ENCODE peak calls at places on chromosome 12, in nine cellular contexts. C is lung, D is gastrocnemius medialis, W is thoracic aorta, U is choroid plexus epithelial cell, A is astrocyte of the cerebellum, Q is brain microvascular endothelial cell, H is A549, R is tibial artery. T is an unnamed sample.

GRCh38 chr12:77236066-77236465 is 170.7 kb upstream of the E2F7 start:
- DNase-seq in H (no peak), W (no peak), C (no peak), U (peak), A (peak), R (no peak), Q (no peak), D (no peak), T (no peak)

GRCh38 chr12:41286426-41286825 is 98.3 kb downstream of the PDZRN4 start:
- DNase-seq in C (no peak), R (no peak), W (no peak), H (peak), A (no peak), U (no peak), Q (no peak), D (no peak), T (no peak)

GRCh38 chr12:47905313-47905730 is 528 bp upstream of the VDR start:
- DNase-seq in Q (no peak), H (no peak), C (peak), D (no peak), R (peak), U (no peak), A (no peak), W (no peak), T (no peak)

GRCh38 chr12:50715174-50715573 is 48.7 kb upstream of the ATF1 start:
- DNase-seq in D (no peak), U (peak), A (no peak), H (no peak), W (no peak), R (no peak), Q (no peak), C (no peak), T (no peak)

GRCh38 chr12:68042212-68042699 is 53.0 kb downstream of the IFNG-AS1 start:
- DNase-seq in D (no peak), Q (no peak), C (no peak), U (peak), A (no peak), H (no peak), R (no peak), W (no peak), T (peak)

GRCh38 chr12:118330421-118331018 is 42.2 kb downstream of the TAOK3 start:
- DNase-seq in Q (peak), H (no peak), U (peak), A (no peak), C (no peak), R (no peak), D (no peak), W (no peak), T (no peak)

GRCh38 chr12:124740691-124741137 is 123.0 kb downstream of the SCARB1 start:
- DNase-seq in D (peak), H (peak), R (no peak), A (no peak), W (no peak), C (no peak), U (peak), Q (no peak), T (peak)

GRCh38 chr12:5429741-5430557 is 2.0 kb upstream of the NTF3 start:
- DNase-seq in U (no peak), D (no peak), Q (no peak), W (no peak), R (no peak), C (no peak), A (no peak), H (no peak), T (no peak)

GRCh38 chr12:18750087-18750486 is 12.2 kb downstream of the CAPZA3 start:
- DNase-seq in D (no peak), W (no peak), U (peak), Q (no peak), R (no peak), H (no peak), C (no peak), A (no peak), T (peak)

GRCh38 chr12:130879212-130879686 is 7.4 kb downstream of the RAN start:
- DNase-seq in Q (no peak), C (no peak), R (no peak), U (no peak), W (no peak), A (no peak), H (no peak), D (no peak), T (no peak)

GRCh38 chr12:6267007-6267721 is 43.3 kb upstream of the PLEKHG6 start:
- DNase-seq in D (no peak), Q (peak), R (no peak), W (no peak), U (no peak), H (no peak), C (peak), A (peak), T (no peak)

GRCh38 chr12:89494411-89495231 is 30.0 kb downstream of the GALNT4 start:
- DNase-seq in Q (peak), W (no peak), C (no peak), U (peak), D (no peak), R (no peak), H (no peak), A (no peak), T (no peak)

GRCh38 chr12:124233041-124233836 is 61.7 kb upstream of the RFLNA start:
- DNase-seq in Q (peak), H (no peak), A (peak), W (no peak), U (peak), D (no peak), C (no peak), R (no peak), T (peak)

GRCh38 chr12:48296586-48297396 is 53.9 kb downstream of the ZNF641 start:
- DNase-seq in C (peak), U (peak), D (peak), H (peak), R (peak), W (peak), A (peak), Q (peak), T (no peak)

GRCh38 chr12:66144796-66145754 is 14.5 kb upstream of the LLPH start:
- DNase-seq in W (no peak), U (peak), A (peak), H (peak), Q (peak), C (peak), D (peak), R (peak), T (peak)

GRCh38 chr12:93089805-93090569 is 160.9 kb upstream of the EEA1 start:
- DNase-seq in D (no peak), C (no peak), U (peak), W (no peak), H (peak), A (peak), R (no peak), Q (peak), T (peak)

GRCh38 chr12:52057958-52058576 is 6.8 kb downstream of the NR4A1 start:
- DNase-seq in W (no peak), A (no peak), D (no peak), U (no peak), R (no peak), Q (no peak), H (peak), C (no peak), T (no peak)

GRCh38 chr12:79415754-79416435 is 274.9 kb downstream of the PAWR start:
- DNase-seq in A (no peak), Q (no peak), R (no peak), W (no peak), C (no peak), D (no peak), H (peak), U (peak), T (no peak)

GRCh38 chr12:5222011-5222461 is 178.4 kb downstream of the KCNA5 start:
- DNase-seq in D (no peak), Q (no peak), W (no peak), A (no peak), U (no peak), R (no peak), C (no peak), H (no peak), T (no peak)

GRCh38 chr12:73421832-73422231 is 1115.8 kb upstream of the ATXN7L3B start:
- DNase-seq in W (no peak), C (no peak), A (no peak), H (no peak), Q (peak), R (no peak), D (no peak), U (peak), T (peak)

GRCh38 chr12:48379784-48380183 is 29.1 kb upstream of the ZNF641 start:
- DNase-seq in W (no peak), D (no peak), U (peak), C (no peak), H (no peak), A (no peak), R (no peak), Q (no peak), T (peak)

GRCh38 chr12:47097276-47097896 is 17.6 kb upstream of the AMIGO2 start:
- DNase-seq in A (no peak), R (no peak), U (no peak), H (peak), C (no peak), D (no peak), W (no peak), Q (no peak), T (no peak)

GRCh38 chr12:112946236-112947000 is 8.1 kb downstream of the OAS3 start:
- DNase-seq in Q (no peak), U (no peak), R (no peak), C (no peak), D (no peak), W (no peak), A (no peak), H (no peak), T (no peak)

GRCh38 chr12:26195250-26195640 is at the start of gene SSPN:
- DNase-seq in D (peak), U (peak), H (peak), R (peak), W (peak), Q (peak), C (peak), A (peak), T (no peak)

GRCh38 chr12:96501139-96501741 is 11.9 kb downstream of the CFAP54 start:
- DNase-seq in W (no peak), C (peak), D (peak), A (no peak), Q (peak), R (peak), U (peak), H (peak), T (peak)

GRCh38 chr12:2339022-2339431 is 286.2 kb downstream of the CACNA1C start:
- DNase-seq in H (peak), R (no peak), A (peak), W (no peak), U (peak), D (no peak), C (no peak), Q (peak), T (peak)

GRCh38 chr12:26317942-26318565 is 122.7 kb downstream of the SSPN start:
- DNase-seq in D (no peak), A (no peak), H (no peak), W (no peak), U (peak), C (no peak), Q (peak), R (no peak), T (peak)

GRCh38 chr12:129788506-129788905 is 115.3 kb downstream of the TMEM132D start:
- DNase-seq in W (no peak), H (no peak), D (no peak), A (peak), C (no peak), R (no peak), Q (peak), U (peak), T (peak)

GRCh38 chr12:42145197-42145549 is 499 bp upstream of the GXYLT1 start:
- DNase-seq in Q (no peak), D (no peak), C (no peak), R (no peak), U (no peak), W (no peak), A (no peak), H (no peak), T (no peak)

GRCh38 chr12:52320784-52321400 is at the start of gene KRT83:
- DNase-seq in U (no peak), D (no peak), A (no peak), Q (no peak), R (no peak), W (no peak), H (no peak), C (no peak), T (no peak)

GRCh38 chr12:50636505-50636904 is 127.4 kb upstream of the ATF1 start:
- DNase-seq in D (no peak), R (no peak), W (no peak), Q (no peak), U (no peak), H (no peak), A (no peak), C (no peak), T (no peak)

GRCh38 chr12:123050331-123050809 is 69.9 kb downstream of the ARL6IP4 start:
- DNase-seq in H (no peak), A (no peak), W (no peak), C (no peak), R (no peak), D (peak), U (peak), Q (peak), T (peak)

GRCh38 chr12:91890742-91891141 is 254.9 kb downstream of the BTG1 start:
- DNase-seq in W (no peak), H (peak), Q (no peak), D (no peak), R (no peak), C (no peak), A (no peak), U (no peak), T (peak)

GRCh38 chr12:21649034-21649433 is 8.6 kb downstream of the LDHB start:
- DNase-seq in D (no peak), R (no peak), C (no peak), H (no peak), Q (no peak), A (no peak), U (no peak), W (no peak), T (no peak)

GRCh38 chr12:105920161-105920684 is 218.5 kb downstream of the NUAK1 start:
- DNase-seq in U (no peak), Q (no peak), C (no peak), D (no peak), R (no peak), W (no peak), H (no peak), A (no peak), T (peak)

GRCh38 chr12:57243521-57244305 is 7.3 kb downstream of the STAC3 start:
- DNase-seq in A (peak), R (peak), C (peak), H (peak), U (peak), W (no peak), Q (peak), D (no peak), T (peak)

GRCh38 chr12:57242329-57242690 is 8.7 kb downstream of the STAC3 start:
- DNase-seq in D (no peak), A (no peak), H (no peak), C (no peak), U (no peak), R (no peak), Q (no peak), W (no peak), T (no peak)

GRCh38 chr12:57244306-57244696 is 6.7 kb downstream of the STAC3 start:
- DNase-seq in Q (no peak), W (no peak), A (no peak), U (no peak), C (no peak), R (no peak), D (no peak), H (no peak), T (no peak)

GRCh38 chr12:57241556-57242310 is 9.3 kb downstream of the STAC3 start:
- DNase-seq in W (no peak), Q (no peak), C (no peak), R (peak), H (no peak), U (no peak), A (no peak), D (no peak), T (no peak)

GRCh38 chr12:57242691-57243454 is 8.1 kb downstream of the STAC3 start:
- DNase-seq in Q (no peak), H (peak), U (peak), W (no peak), A (no peak), D (no peak), R (no peak), C (no peak), T (peak)
- TF ChIP-seq CTCF in Q (peak), H (peak), U (peak), W (peak), A (peak), D (peak), R (peak), C (peak), T (peak)

GRCh38 chr12:49557917-49558215 is 10.1 kb downstream of the MCRS1 start:
- DNase-seq in H (peak), R (no peak), D (no peak), A (no peak), W (no peak), C (no peak), Q (no peak), U (no peak), T (no peak)
- TF ChIP-seq CTCF in H (peak), R (no peak), D (no peak), A (no peak), W (no peak), C (no peak), Q (peak), U (peak), T (peak)

DNA sequence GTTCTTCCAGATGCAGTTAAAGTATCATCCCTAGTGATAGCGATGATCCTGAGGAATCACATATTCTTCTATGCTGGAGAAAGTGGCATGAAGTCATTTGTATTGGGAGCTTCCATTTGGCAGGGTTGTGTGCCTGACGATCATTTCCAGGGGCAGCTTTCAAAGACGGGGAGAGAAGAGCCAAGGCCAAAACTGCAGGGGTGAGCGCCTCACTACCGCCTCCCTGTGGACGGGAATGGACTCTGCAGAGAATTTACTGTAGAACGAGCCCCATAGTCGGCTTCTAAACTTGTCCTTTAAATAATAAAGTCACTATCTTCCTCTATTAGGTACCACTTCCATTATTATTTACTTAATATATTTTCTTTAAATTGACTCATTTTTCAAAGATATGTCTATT is 555.9 kb upstream of the TMEM132C start:
- DNase-seq in C (no peak), R (no peak), A (no peak), W (no peak), Q (no peak), H (no peak), D (no peak), U (no peak), T (no peak)
- TF ChIP-seq CTCF in C (no peak), R (no peak), A (peak), W (no peak), Q (peak), H (no peak), D (no peak), U (no peak), T (peak)

GRCh38 chr12:57895337-57896138 is 45.8 kb upstream of the ATP23 start:
- DNase-seq in A (no peak), C (no peak), H (no peak), W (no peak), Q (no peak), R (no peak), D (no peak), U (no peak), T (no peak)

GRCh38 chr12:57898308-57898970 is 42.9 kb upstream of the ATP23 start:
- DNase-seq in C (no peak), R (no peak), D (no peak), Q (no peak), A (no peak), W (no peak), U (no peak), H (no peak), T (peak)

GRCh38 chr12:57896139-57896436 is 45.3 kb upstream of the ATP23 start:
- DNase-seq in H (no peak), R (no peak), W (no peak), A (no peak), D (no peak), U (peak), Q (no peak), C (no peak), T (no peak)

GRCh38 chr12:57897296-57897974 is 43.9 kb upstream of the ATP23 start:
- DNase-seq in C (no peak), D (no peak), R (no peak), A (no peak), W (no peak), H (no peak), U (no peak), Q (no peak), T (no peak)

GRCh38 chr12:57896437-57897201 is 44.7 kb upstream of the ATP23 start:
- DNase-seq in D (peak), H (peak), Q (peak), W (no peak), U (peak), R (peak), C (peak), A (no peak), T (peak)
- TF ChIP-seq CTCF in D (peak), H (peak), Q (peak), W (no peak), U (peak), R (peak), C (no peak), A (peak), T (no peak)

GRCh38 chr12:108613548-108613947 is 15.7 kb upstream of the TMEM119 start:
- DNase-seq in R (no peak), C (no peak), H (peak), Q (no peak), W (no peak), U (no peak), A (no peak), D (no peak), T (no peak)

GRCh38 chr12:108612788-108613282 is 15.0 kb upstream of the TMEM119 start:
- DNase-seq in U (peak), W (no peak), R (no peak), D (no peak), A (no peak), C (no peak), Q (no peak), H (no peak), T (peak)

GRCh38 chr12:108610336-108610815 is 12.5 kb upstream of the TMEM119 start:
- DNase-seq in R (no peak), U (no peak), H (no peak), A (no peak), W (no peak), D (no peak), C (no peak), Q (no peak), T (no peak)

GRCh38 chr12:108610856-108611605 is 13.1 kb upstream of the TMEM119 start:
- DNase-seq in U (no peak), R (no peak), D (no peak), C (no peak), H (no peak), A (no peak), Q (no peak), W (no peak), T (no peak)

DNA sequence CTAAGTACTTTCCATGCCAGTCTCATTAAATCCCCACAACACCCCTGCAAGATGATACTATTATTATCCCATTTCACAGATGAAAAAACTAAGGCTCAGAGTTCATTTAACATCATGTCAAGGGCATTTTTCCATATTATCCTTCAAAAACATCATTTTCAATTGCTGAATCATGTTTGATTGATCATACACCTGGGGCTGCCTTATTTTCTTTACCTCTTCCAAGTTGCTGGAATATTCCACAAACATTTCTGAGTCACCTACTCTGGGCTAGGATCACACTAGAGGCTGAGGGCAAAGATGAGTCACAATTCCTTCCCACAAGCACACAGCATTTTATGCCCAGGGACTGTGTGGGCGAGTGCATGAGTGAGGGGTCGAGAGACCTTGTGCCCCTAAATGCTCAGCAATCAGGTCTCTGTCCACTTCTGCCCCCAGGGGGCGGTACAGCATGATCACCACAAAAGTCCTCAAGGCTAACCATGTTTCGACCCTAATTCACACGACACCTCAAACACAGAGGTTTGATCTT is 14.1 kb upstream of the TMEM119 start:
- DNase-seq in R (no peak), H (peak), D (no peak), A (peak), W (no peak), C (no peak), U (peak), Q (peak), T (peak)
- TF ChIP-seq CTCF in R (peak), H (peak), D (no peak), A (peak), W (no peak), C (peak), U (peak), Q (peak), T (peak)

T was measured in MCF 10A.